ENCODE peak calls at places on chromosome 21, in five cellular contexts. H is neural progenitor cell, G is right cardiac atrium, U is Karpas-422, X is GM23248. B is an unnamed sample. For H3K4me1 and H3K27me3, the result is how much of the 10 kb centered on the place peaks cover.

GRCh38 chr21:17512245-17513213 is at the start of gene CXADR:
- DNase-seq in X (peak), H (peak), U (no peak), G (peak), B (peak)

GRCh38 chr21:35943752-35944151 is 116.6 kb downstream of the SETD4 start:
- DNase-seq in X (no peak), H (no peak), G (no peak), U (no peak), B (no peak)

GRCh38 chr21:43872549-43873198 is 7.7 kb downstream of the AGPAT3 start:
- DNase-seq in U (no peak), G (no peak), H (no peak), X (no peak), B (no peak)

GRCh38 chr21:37461494-37461893 is 94.9 kb downstream of the DYRK1A start:
- DNase-seq in X (peak), H (no peak), U (no peak), G (no peak), B (no peak)

GRCh38 chr21:16195476-16195875 is 465.7 kb downstream of the USP25 start:
- DNase-seq in H (no peak), G (no peak), X (peak), U (no peak), B (no peak)

GRCh38 chr21:38769253-38769780 is 36.4 kb upstream of the ETS2 start:
- DNase-seq in U (no peak), G (no peak), H (peak), X (peak), B (no peak)

GRCh38 chr21:32807717-32808380 is 36.3 kb upstream of the PAXBP1 start:
- DNase-seq in X (peak), U (no peak), H (peak), G (no peak), B (no peak)

GRCh38 chr21:38798081-38798480 is 7.6 kb upstream of the ETS2 start:
- DNase-seq in G (no peak), X (no peak), U (no peak), H (no peak), B (no peak)

GRCh38 chr21:34936299-34936698 is 112.8 kb downstream of the RUNX1 start:
- DNase-seq in H (no peak), U (no peak), G (no peak), X (no peak), B (peak)

GRCh38 chr21:28884481-28884880 is 108.2 kb downstream of the LTN1 start:
- DNase-seq in U (peak), H (no peak), G (no peak), X (peak), B (no peak)

GRCh38 chr21:31136891-31137290 is 98.6 kb upstream of the KRTAP19-8 start:
- DNase-seq in U (peak), G (peak), H (no peak), X (peak), B (no peak)

GRCh38 chr21:42425603-42425985 is 21.9 kb downstream of the UBASH3A start:
- DNase-seq in H (no peak), G (no peak), X (no peak), U (no peak), B (no peak)
- H3K4me1 ChIP-seq in H (under half), G (under half), X (under half), U (under half), B (half or more)

GRCh38 chr21:42676799-42677198 is 23.4 kb downstream of the PDE9A start:
- DNase-seq in H (no peak), U (no peak), G (no peak), X (no peak), B (no peak)

GRCh38 chr21:42677339-42678117 is 24.1 kb downstream of the PDE9A start:
- DNase-seq in H (no peak), U (no peak), X (no peak), G (no peak), B (no peak)

GRCh38 chr21:42674351-42674940 is 21.0 kb downstream of the PDE9A start:
- DNase-seq in U (no peak), H (peak), G (peak), X (no peak), B (no peak)

GRCh38 chr21:42673633-42674328 is 20.4 kb downstream of the PDE9A start:
- DNase-seq in U (no peak), G (no peak), X (no peak), H (no peak), B (no peak)

GRCh38 chr21:42675403-42675802 is 22.0 kb downstream of the PDE9A start:
- DNase-seq in H (no peak), U (no peak), X (no peak), G (no peak), B (no peak)
- H3K27me3 ChIP-seq in H (under half), U (under half), X (under half), G (under half), B (under half)

DNA sequence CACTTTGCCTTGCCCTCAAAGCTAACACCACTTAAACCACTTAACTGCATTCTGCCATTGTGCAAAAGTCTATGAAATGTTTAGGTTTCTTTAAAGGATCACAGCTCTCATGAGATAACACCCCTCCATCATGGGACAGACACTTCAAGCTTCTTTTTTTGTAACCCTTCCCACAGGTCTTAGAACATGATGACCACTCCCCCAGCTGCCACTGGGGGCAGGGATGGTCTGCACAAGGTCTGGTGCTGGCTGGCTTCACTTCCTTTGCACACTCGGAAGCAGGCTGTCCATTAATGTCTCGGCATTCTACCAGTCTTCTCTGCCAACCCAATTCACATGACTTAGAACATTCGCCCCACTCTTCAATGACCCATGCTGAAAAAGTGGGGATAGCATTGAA is 7.7 kb downstream of the ADAMTS1 start:
- DNase-seq in X (no peak), G (no peak), H (no peak), U (no peak), B (no peak)
- H3K4me1 ChIP-seq in X (half or more), G (under half), H (under half), U (under half), B (under half)

DNA sequence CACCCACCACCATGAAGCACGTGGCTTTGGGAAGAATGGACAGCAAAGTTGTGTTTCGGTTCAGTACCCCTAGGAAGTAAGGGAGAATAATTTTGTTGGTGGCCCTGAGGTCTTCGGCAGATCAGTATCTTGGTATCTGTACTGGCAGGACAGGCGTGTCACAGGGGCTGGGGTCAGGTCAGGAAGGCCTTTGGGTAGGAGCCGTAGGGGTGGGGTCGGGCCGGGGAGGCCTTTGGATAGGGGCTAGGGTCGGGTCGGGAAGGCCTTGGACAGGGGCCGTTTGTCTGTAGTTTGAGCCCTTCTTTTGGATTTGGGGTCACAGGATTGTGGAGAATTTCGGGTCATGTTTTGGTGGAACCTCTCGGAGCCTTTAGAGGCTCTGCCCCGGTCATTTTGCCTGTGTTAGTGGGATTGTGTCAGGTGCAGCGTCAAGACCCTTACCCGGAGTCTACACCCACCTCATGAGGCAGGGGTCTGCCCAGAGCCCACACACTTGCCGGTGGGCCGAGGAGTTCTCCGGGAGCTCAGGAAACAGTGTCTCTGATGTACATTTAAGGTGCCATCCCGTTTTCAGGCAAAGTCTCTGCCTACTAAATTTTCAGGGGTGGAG is 75.3 kb upstream of the COL6A1 start:
- DNase-seq in X (no peak), G (peak), U (no peak), H (no peak), B (no peak)
- H3K27me3 ChIP-seq in X (under half), G (under half), U (under half), H (under half), B (under half)

GRCh38 chr21:41317458-41317857 is 857 bp downstream of the FAM3B start:
- DNase-seq in H (no peak), G (no peak), U (no peak), X (no peak), B (no peak)

GRCh38 chr21:41316641-41317392 is at the start of gene FAM3B:
- DNase-seq in U (no peak), G (no peak), X (no peak), H (peak), B (no peak)

GRCh38 chr21:41318218-41318617 is 1.6 kb downstream of the FAM3B start:
- DNase-seq in G (no peak), X (no peak), H (no peak), U (no peak), B (no peak)

GRCh38 chr21:41321211-41321907 is 4.8 kb downstream of the FAM3B start:
- DNase-seq in U (no peak), H (no peak), G (no peak), X (no peak), B (no peak)

GRCh38 chr21:41319273-41319672 is 2.7 kb downstream of the FAM3B start:
- DNase-seq in G (no peak), U (no peak), H (no peak), X (no peak), B (no peak)
- H3K4me1 ChIP-seq in G (under half), U (under half), H (under half), X (under half), B (under half)

DNA sequence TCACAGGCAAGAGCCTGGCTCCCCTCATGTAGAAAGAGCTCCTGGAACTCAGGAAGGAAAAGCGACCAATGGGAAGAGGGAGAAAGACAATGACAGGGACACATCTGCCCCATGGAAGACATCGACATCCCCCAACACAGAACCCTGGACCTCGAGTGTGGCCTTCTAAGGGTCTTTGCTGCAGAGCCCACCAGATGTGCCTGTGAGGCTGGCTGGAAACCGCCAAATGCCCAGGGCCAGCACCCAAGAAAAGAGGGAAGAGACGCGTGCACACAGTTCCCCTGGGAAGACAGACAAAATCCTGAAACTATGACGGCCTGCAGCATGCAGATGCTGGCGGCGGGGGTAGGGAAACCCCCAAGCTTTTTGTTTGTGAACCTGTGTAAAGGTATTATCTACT is 36.4 kb upstream of the ADARB1 start:
- DNase-seq in X (no peak), U (no peak), H (no peak), G (no peak), B (no peak)
- H3K27me3 ChIP-seq in X (under half), U (under half), H (under half), G (under half), B (under half)

DNA sequence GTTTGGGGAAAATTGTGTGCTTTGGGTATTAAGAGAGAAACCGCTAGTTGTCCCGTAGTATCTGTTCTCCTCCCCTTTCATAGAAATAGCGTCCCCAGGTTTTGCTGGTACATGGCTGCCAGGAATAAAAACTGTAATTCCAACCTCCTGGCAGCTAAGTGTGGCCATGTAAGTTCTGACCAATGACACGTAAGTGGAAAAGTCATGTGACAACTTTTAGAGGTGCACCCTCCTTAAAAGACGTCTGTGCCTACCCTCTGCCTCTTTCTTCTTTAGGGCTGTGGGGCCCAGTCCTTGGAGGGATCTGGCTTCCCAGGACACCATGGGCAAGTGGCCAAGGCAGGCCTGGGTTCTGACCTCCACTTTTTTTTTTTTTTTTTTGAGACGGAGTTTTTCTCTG is 59.3 kb downstream of the UMODL1 start:
- DNase-seq in H (no peak), G (peak), U (no peak), X (peak), B (no peak)
- H3K4me1 ChIP-seq in H (under half), G (under half), U (under half), X (under half), B (under half)